ENCODE peak calls at places on chromosomes 12 and 14, in five cellular contexts. V is putamen, R is ELF-1, H is activated T-cell treated with anti-CD3 and anti-CD28 coated beads for 1 hour, C is heart left ventricle. O is an unnamed sample.

GRCh38 chr14:74407021-74407800 is 18.8 kb downstream of the SYNDIG1L start:
- DNase-seq in V (no peak), R (no peak), H (no peak), C (no peak), O (no peak)

GRCh38 chr12:47307680-47308399 is 228.1 kb upstream of the AMIGO2 start:
- DNase-seq in V (no peak), R (peak), H (peak), C (no peak), O (peak)

GRCh38 chr14:68368850-68369249 is 424.0 kb downstream of the ZFP36L1 start:
- DNase-seq in V (no peak), R (no peak), H (no peak), C (no peak), O (no peak)

GRCh38 chr12:22286569-22286968 is 47.9 kb downstream of the ST8SIA1 start:
- DNase-seq in V (no peak), R (no peak), H (no peak), C (no peak), O (peak)

GRCh38 chr12:7076493-7076892 is 15.8 kb downstream of the C1R start:
- DNase-seq in V (no peak), R (no peak), H (no peak), C (no peak), O (no peak)

GRCh38 chr12:122029620-122030426 is 8.1 kb downstream of the BCL7A start:
- DNase-seq in V (no peak), R (peak), H (no peak), C (peak), O (no peak)

GRCh38 chr12:107014050-107014449 is 27.1 kb upstream of the MTERF2 start:
- DNase-seq in V (no peak), R (peak), H (no peak), C (no peak), O (no peak)

GRCh38 chr14:57401501-57401900 is 11.1 kb downstream of the NAA30 start:
- DNase-seq in V (no peak), R (no peak), H (no peak), C (no peak), O (peak)

GRCh38 chr14:91796622-91797347 is 64.9 kb upstream of the CATSPERB start:
- DNase-seq in V (no peak), R (no peak), H (no peak), C (no peak), O (peak)

GRCh38 chr12:93419388-93420034 is 22.2 kb downstream of the UBE2N start:
- DNase-seq in V (peak), R (no peak), H (no peak), C (no peak), O (peak)

GRCh38 chr12:123118397-123118945 is 32.4 kb downstream of the PITPNM2 start:
- DNase-seq in V (no peak), R (no peak), H (no peak), C (no peak), O (no peak)

GRCh38 chr14:65419593-65420252 is 7.2 kb downstream of the FUT8 start:
- DNase-seq in V (no peak), R (no peak), H (no peak), C (no peak), O (no peak)

GRCh38 chr12:49121047-49121696 is 10.0 kb downstream of the TUBA1B start:
- DNase-seq in V (peak), R (peak), H (no peak), C (peak), O (peak)

GRCh38 chr12:42056130-42056529 is 88.5 kb downstream of the GXYLT1 start:
- DNase-seq in V (peak), R (no peak), H (no peak), C (no peak), O (no peak)

GRCh38 chr14:101365329-101366158 is 195.8 kb upstream of the DIO3 start:
- DNase-seq in V (no peak), R (peak), H (no peak), C (no peak), O (no peak)

GRCh38 chr12:13435535-13435934 is 239.0 kb downstream of the EMP1 start:
- DNase-seq in V (no peak), R (peak), H (no peak), C (no peak), O (no peak)

GRCh38 chr12:120849765-120850164 is 54.4 kb downstream of the SPPL3 start:
- DNase-seq in V (no peak), R (no peak), H (no peak), C (no peak), O (peak)

GRCh38 chr12:69464433-69464832 is 5.8 kb upstream of the FRS2 start:
- DNase-seq in V (no peak), R (no peak), H (no peak), C (no peak), O (no peak)

GRCh38 chr14:23286904-23287479 is 1.1 kb upstream of the HOMEZ start:
- DNase-seq in V (no peak), R (no peak), H (no peak), C (no peak), O (peak)

GRCh38 chr12:122072031-122072970 is 6.3 kb upstream of the MLXIP start:
- DNase-seq in V (no peak), R (peak), H (no peak), C (peak), O (peak)

GRCh38 chr12:5085896-5086295 is 42.2 kb downstream of the KCNA5 start:
- DNase-seq in V (no peak), R (no peak), H (no peak), C (no peak), O (peak)

GRCh38 chr12:4443616-4444015 is 2.0 kb downstream of the FGF6 start:
- DNase-seq in V (no peak), R (no peak), H (no peak), C (no peak), O (no peak)

GRCh38 chr12:26704684-26705475 is 128.1 kb downstream of the ITPR2 start:
- DNase-seq in V (peak), R (no peak), H (no peak), C (peak), O (no peak)

GRCh38 chr12:16609140-16609539 is 3.2 kb upstream of the LMO3 start:
- DNase-seq in V (no peak), R (no peak), H (no peak), C (no peak), O (no peak)

GRCh38 chr12:10940389-10940788 is 1.3 kb upstream of the TAS2R14 start:
- DNase-seq in V (no peak), R (no peak), H (no peak), C (no peak), O (peak)

GRCh38 chr12:104715562-104716182 is 242.4 kb downstream of the SLC41A2 start:
- DNase-seq in V (no peak), R (no peak), H (no peak), C (no peak), O (no peak)

GRCh38 chr12:70049596-70050360 is 193.5 kb upstream of the CNOT2 start:
- DNase-seq in V (no peak), R (no peak), H (no peak), C (no peak), O (no peak)

GRCh38 chr14:92491782-92492181 is 21.8 kb upstream of the RIN3 start:
- DNase-seq in V (no peak), R (no peak), H (no peak), C (no peak), O (no peak)

GRCh38 chr12:25051583-25052190 is 102.8 kb upstream of the BCAT1 start:
- DNase-seq in V (no peak), R (no peak), H (peak), C (no peak), O (no peak)

GRCh38 chr14:65745396-65746190 is 333.1 kb downstream of the FUT8 start:
- DNase-seq in V (no peak), R (no peak), H (no peak), C (no peak), O (no peak)

GRCh38 chr12:130339946-130340345 is 2.3 kb downstream of the PIWIL1 start:
- DNase-seq in V (no peak), R (peak), H (no peak), C (no peak), O (no peak)

GRCh38 chr12:14904854-14905253 is 19.2 kb upstream of the MGP start:
- DNase-seq in V (no peak), R (no peak), H (no peak), C (no peak), O (no peak)

GRCh38 chr14:33564774-33565630 is 385.9 kb downstream of the EGLN3 start:
- DNase-seq in V (no peak), R (peak), H (no peak), C (no peak), O (peak)

O was measured in fibroblast of mammary gland.